ENCODE peak calls at places on chromosomes 12 and 14, in ten cellular contexts. G is PC-9, K is Peyer's patch, X is A549, V is mucosa of descending colon, L is mammary epithelial cell, E is left ventricle myocardium inferior, S is left lung, I is heart right ventricle, O is adipocyte. R is an unnamed sample. For H3K4me1, the result is how much of the 10 kb centered on the place peaks cover.

GRCh38 chr14:23306412-23307145 is at the start of gene BCL2L2:
- DNase-seq in X (peak), K (peak), O (peak), L (peak), S (peak), I (peak), V (peak), E (peak), G (peak), R (no peak)

GRCh38 chr14:69501362-69501964 is 16.9 kb downstream of the PLEKHD1 start:
- DNase-seq in O (peak), S (no peak), K (no peak), E (peak), V (no peak), I (peak), L (no peak), X (no peak), G (no peak), R (no peak)

GRCh38 chr14:88209273-88209672 is 113.8 kb downstream of the KCNK10 start:
- DNase-seq in E (no peak), G (no peak), L (no peak), I (no peak), O (no peak), K (no peak), S (no peak), V (no peak), X (no peak), R (no peak)

GRCh38 chr12:101854747-101855146 is 22.6 kb upstream of the DRAM1 start:
- DNase-seq in I (no peak), O (no peak), E (no peak), K (no peak), S (no peak), G (no peak), V (no peak), X (no peak), L (no peak), R (no peak)

GRCh38 chr12:82425241-82425640 is 66.9 kb downstream of the METTL25 start:
- DNase-seq in I (no peak), S (no peak), G (no peak), K (no peak), O (peak), L (peak), V (no peak), E (no peak), X (no peak), R (no peak)

GRCh38 chr14:99262977-99263448 is 9.0 kb downstream of the BCL11B start:
- DNase-seq in E (no peak), O (no peak), G (no peak), S (no peak), X (no peak), L (no peak), V (no peak), I (no peak), K (no peak), R (no peak)

GRCh38 chr12:132427177-132427725 is 62.7 kb upstream of the FBRSL1 start:
- DNase-seq in V (no peak), O (no peak), S (no peak), I (no peak), L (no peak), E (no peak), K (no peak), G (no peak), X (peak), R (no peak)

GRCh38 chr14:71250791-71251190 is 343.5 kb downstream of the PCNX1 start:
- DNase-seq in K (no peak), V (no peak), E (no peak), S (no peak), G (no peak), O (no peak), X (no peak), L (no peak), I (no peak), R (no peak)

GRCh38 chr14:27559848-27560247 is 962.0 kb upstream of the NOVA1 start:
- DNase-seq in S (no peak), I (no peak), G (no peak), O (no peak), X (no peak), L (no peak), E (no peak), K (no peak), V (no peak), R (no peak)

GRCh38 chr14:25833341-25834121 is 764.3 kb downstream of the NOVA1 start:
- DNase-seq in I (no peak), V (peak), E (no peak), O (no peak), L (no peak), K (no peak), G (peak), S (no peak), X (peak), R (no peak)

GRCh38 chr14:33781267-33781666 is 169.6 kb downstream of the EGLN3 start:
- DNase-seq in V (no peak), G (no peak), E (no peak), X (no peak), S (no peak), O (peak), K (no peak), I (no peak), L (no peak), R (no peak)

GRCh38 chr14:52080817-52081755 is 12.2 kb upstream of the NID2 start:
- DNase-seq in L (peak), S (no peak), O (peak), V (no peak), G (peak), K (no peak), X (peak), I (no peak), E (no peak), R (peak)

GRCh38 chr12:116259800-116260589 is 17.5 kb downstream of the MED13L start:
- DNase-seq in L (no peak), S (no peak), V (no peak), X (no peak), I (no peak), K (no peak), O (no peak), G (no peak), E (no peak), R (no peak)

GRCh38 chr14:90060965-90061848 is 587 bp upstream of the KCNK13 start:
- DNase-seq in G (no peak), V (no peak), I (no peak), S (no peak), K (no peak), L (no peak), O (no peak), X (no peak), E (no peak), R (no peak)

GRCh38 chr14:69873877-69874780 is 5.1 kb upstream of the SMOC1 start:
- DNase-seq in S (no peak), V (no peak), L (peak), I (no peak), G (no peak), K (no peak), X (no peak), E (no peak), O (peak), R (no peak)

GRCh38 chr12:50618864-50619609 is 114.3 kb downstream of the DIP2B start:
- DNase-seq in E (no peak), I (no peak), V (no peak), L (peak), K (peak), X (peak), G (peak), O (no peak), S (no peak), R (peak)

GRCh38 chr12:114272071-114272470 is 133.9 kb downstream of the TBX5 start:
- DNase-seq in L (no peak), I (no peak), S (no peak), E (no peak), O (no peak), G (no peak), V (no peak), X (no peak), K (no peak), R (no peak)
- H3K4me1 ChIP-seq in L (under half), I (under half), S (under half), E (under half), O (under half), G (under half), V (under half), X (under half), K (under half), R (under half)

DNA sequence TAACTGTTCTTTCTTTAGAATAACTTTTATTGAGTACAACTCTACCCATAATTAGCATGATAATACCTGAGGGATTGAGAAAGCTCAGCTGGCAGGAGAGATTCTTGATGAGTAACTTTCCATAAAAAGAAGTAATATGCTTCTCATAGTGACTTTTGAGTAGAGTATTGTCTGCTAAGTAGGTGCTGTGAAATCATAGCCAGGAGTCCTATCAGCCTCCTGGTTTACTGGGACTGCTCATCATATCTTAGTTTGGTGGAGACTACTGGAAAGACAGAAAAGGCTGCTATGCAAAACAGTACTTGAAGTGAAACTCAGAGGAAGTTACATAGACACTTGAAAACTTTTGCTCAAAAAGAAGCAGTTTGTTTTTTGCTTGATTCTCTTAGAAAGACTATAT is 113.3 kb upstream of the ATP2B1 start:
- DNase-seq in I (no peak), O (no peak), V (no peak), E (no peak), S (no peak), X (no peak), G (no peak), L (peak), K (no peak), R (no peak)
- H3K4me3 ChIP-seq in I (no peak), O (no peak), V (no peak), E (no peak), S (no peak), X (no peak), G (no peak), L (no peak), K (no peak), R (no peak)

GRCh38 chr14:64720190-64720589 is 16.0 kb downstream of the PLEKHG3 start:
- DNase-seq in X (peak), I (no peak), V (peak), S (peak), L (peak), E (no peak), G (peak), O (no peak), K (peak), R (peak)
- H3K4me1 ChIP-seq in X (half or more), I (half or more), V (half or more), S (under half), L (half or more), E (half or more), G (half or more), O (under half), K (half or more), R (under half)

DNA sequence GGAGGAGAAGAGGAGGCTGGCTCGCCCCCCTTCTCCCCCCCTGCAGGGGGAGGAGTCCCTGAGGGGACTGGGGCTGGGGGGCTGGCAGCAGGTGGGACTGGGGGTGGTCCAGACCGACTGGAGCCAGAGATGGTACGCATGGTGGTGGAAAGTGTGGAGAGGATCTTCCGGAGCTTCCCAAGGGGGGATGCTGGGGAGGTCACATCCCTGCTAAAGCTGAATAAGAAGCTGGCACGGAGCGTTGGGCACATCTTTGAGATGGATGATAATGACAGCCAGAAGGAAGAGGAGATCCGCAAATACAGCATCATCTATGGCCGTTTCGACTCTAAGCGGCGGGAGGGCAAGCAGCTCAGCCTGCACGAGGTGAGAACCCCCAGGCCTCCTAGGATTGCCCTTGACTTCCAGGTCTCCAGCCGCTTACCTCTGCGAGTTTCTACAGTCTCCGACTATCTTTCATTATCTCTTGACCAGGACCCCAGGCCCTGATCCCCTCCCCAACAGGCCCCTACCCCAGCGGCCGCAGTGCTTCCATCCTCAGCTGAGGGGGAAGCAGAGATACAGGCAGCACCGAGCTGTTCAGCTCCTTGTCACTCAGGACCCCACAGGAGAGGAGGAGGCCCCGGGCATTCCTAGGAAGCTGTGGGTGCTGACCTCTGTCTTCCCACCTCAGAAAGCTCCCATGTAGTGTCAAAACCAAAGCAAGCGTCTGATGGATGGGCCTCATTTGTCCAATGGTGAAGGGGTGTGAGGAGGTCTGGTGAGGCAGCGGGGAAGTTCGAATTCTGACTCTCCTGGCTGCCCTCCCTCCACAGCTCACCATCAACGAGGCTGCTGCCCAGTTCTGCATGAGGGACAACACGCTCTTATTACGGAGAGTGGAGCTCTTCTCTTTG is 3.0 kb downstream of the NAB2 start:
- DNase-seq in L (no peak), I (no peak), X (no peak), V (no peak), E (no peak), K (peak), G (no peak), S (no peak), O (no peak), R (no peak)
- H3K4me3 ChIP-seq in L (no peak), I (peak), X (no peak), V (no peak), E (peak), K (peak), G (no peak), S (no peak), O (peak), R (no peak)